ENCODE peak calls at places on chromosomes 11 and 22, in seven cellular contexts. S, U, K, F, V, H and G are unnamed samples.

GRCh38 chr11:128226106-128226716 is 361.1 kb downstream of the ETS1 start:
- DNase-seq in S (no peak), H (no peak), K (no peak), F (no peak), U (no peak), V (no peak), G (no peak)

GRCh38 chr11:105468154-105468553 is 141.7 kb upstream of the GRIA4 start:
- DNase-seq in H (no peak), U (no peak), F (no peak), S (no peak), K (no peak), V (no peak), G (no peak)

GRCh38 chr22:41332217-41332616 is 30.9 kb downstream of the ZC3H7B start:
- DNase-seq in U (no peak), F (no peak), K (no peak), V (no peak), S (no peak), H (no peak), G (no peak)

GRCh38 chr22:38505595-38506117 is 455 bp downstream of the DDX17 start:
- DNase-seq in H (no peak), S (no peak), K (no peak), F (peak), V (peak), U (peak), G (peak)

GRCh38 chr22:47165338-47165931 is 403.0 kb downstream of the TBC1D22A start:
- DNase-seq in S (no peak), V (no peak), F (no peak), U (no peak), H (no peak), K (no peak), G (no peak)

GRCh38 chr11:68839953-68840641 is 1.6 kb downstream of the CPT1A start:
- DNase-seq in K (no peak), H (peak), U (no peak), V (no peak), S (no peak), F (peak), G (peak)

GRCh38 chr11:61129608-61130523 is 27.6 kb downstream of the CD5 start:
- DNase-seq in H (no peak), V (no peak), F (peak), S (peak), K (peak), U (no peak), G (peak)

GRCh38 chr11:117002639-117003305 is 95.5 kb downstream of the SIK3 start:
- DNase-seq in S (no peak), H (no peak), F (no peak), K (no peak), V (no peak), U (no peak), G (no peak)

GRCh38 chr22:27760474-27760873 is 41.1 kb downstream of the MN1 start:
- DNase-seq in V (no peak), H (no peak), F (no peak), U (no peak), K (no peak), S (no peak), G (no peak)

GRCh38 chr11:8665222-8665621 is 17.2 kb downstream of the TRIM66 start:
- DNase-seq in K (no peak), H (no peak), V (no peak), U (no peak), F (no peak), S (no peak), G (no peak)

GRCh38 chr11:34332524-34332923 is 25.3 kb downstream of the ABTB2 start:
- DNase-seq in F (no peak), U (no peak), S (no peak), H (no peak), V (peak), K (no peak), G (no peak)

GRCh38 chr11:62552931-62553838 is 6.6 kb upstream of the AHNAK start:
- DNase-seq in F (peak), V (no peak), S (peak), U (no peak), K (no peak), H (peak), G (peak)